ENCODE peak calls at places on chromosomes 7 and 10, in six cellular contexts. T is HEK293T, Q is SW 1271, Y is C1 segment of cervical spinal cord, N is EH, B is posterior vena cava. Z is an unnamed sample.

GRCh38 chr7:36348256-36348655 is 41.4 kb upstream of the ANLN start:
- DNase-seq in T (no peak), Q (no peak), Y (no peak), N (peak), B (no peak), Z (no peak)

GRCh38 chr7:66847879-66848810 is 72.9 kb upstream of the TMEM248 start:
- DNase-seq in T (no peak), Q (no peak), Y (no peak), N (peak), B (no peak), Z (no peak)

GRCh38 chr7:132469264-132469663 is 107.0 kb downstream of the PLXNA4 start:
- DNase-seq in T (no peak), Q (no peak), Y (no peak), N (no peak), B (no peak), Z (no peak)

GRCh38 chr10:99339077-99339476 is 9.9 kb downstream of the CNNM1 start:
- DNase-seq in T (no peak), Q (no peak), Y (no peak), N (peak), B (no peak), Z (no peak)

GRCh38 chr7:30977896-30978564 is 14.3 kb downstream of the GHRHR start:
- DNase-seq in T (peak), Q (no peak), Y (no peak), N (peak), B (no peak), Z (no peak)

GRCh38 chr7:41886906-41887311 is 184.0 kb upstream of the INHBA start:
- DNase-seq in T (no peak), Q (no peak), Y (no peak), N (peak), B (peak), Z (no peak)

GRCh38 chr7:79159040-79159664 is 294.3 kb downstream of the MAGI2 start:
- DNase-seq in T (no peak), Q (no peak), Y (no peak), N (no peak), B (no peak), Z (no peak)

GRCh38 chr7:155490697-155491628 is 33.0 kb downstream of the EN2 start:
- DNase-seq in T (no peak), Q (no peak), Y (peak), N (peak), B (peak), Z (no peak)

GRCh38 chr7:100965723-100966541 is 3.4 kb upstream of the MUC12 start:
- DNase-seq in T (peak), Q (no peak), Y (no peak), N (peak), B (peak), Z (peak)

GRCh38 chr10:86391236-86391840 is 24.7 kb upstream of the GRID1 start:
- DNase-seq in T (no peak), Q (no peak), Y (no peak), N (no peak), B (no peak), Z (no peak)

GRCh38 chr7:1144269-1144771 is 15.7 kb downstream of the ZFAND2A start:
- DNase-seq in T (no peak), Q (no peak), Y (peak), N (peak), B (peak), Z (no peak)

GRCh38 chr10:73097305-73097670 is 622 bp upstream of the P4HA1 start:
- DNase-seq in T (no peak), Q (no peak), Y (no peak), N (no peak), B (no peak), Z (no peak)

GRCh38 chr7:14836571-14837189 is 65.9 kb downstream of the DGKB start:
- DNase-seq in T (peak), Q (no peak), Y (no peak), N (peak), B (peak), Z (no peak)

GRCh38 chr7:83476501-83476900 is 172.4 kb downstream of the SEMA3E start:
- DNase-seq in T (no peak), Q (no peak), Y (no peak), N (no peak), B (no peak), Z (no peak)

GRCh38 chr7:137001041-137001440 is 132.6 kb downstream of the CHRM2 start:
- DNase-seq in T (no peak), Q (no peak), Y (no peak), N (peak), B (no peak), Z (no peak)